ENCODE peak calls at places on chromosomes 5 and 9, in five cellular contexts. T, U, R, I and B are unnamed samples.

GRCh38 chr5:36013182-36013581 is 22.0 kb upstream of the UGT3A1 start:
- DNase-seq in T (no peak), U (no peak), R (no peak), I (no peak), B (no peak)

GRCh38 chr5:43042176-43042625 is 2.1 kb upstream of the ANXA2R start:
- DNase-seq in T (peak), U (peak), R (peak), I (no peak), B (peak)

GRCh38 chr5:176810084-176810597 is at the start of gene UNC5A:
- DNase-seq in T (peak), U (peak), R (no peak), I (no peak), B (peak)

GRCh38 chr9:23841304-23841703 is 15.3 kb upstream of the ELAVL2 start:
- DNase-seq in T (no peak), U (no peak), R (no peak), I (no peak), B (no peak)

GRCh38 chr5:36880761-36881160 is 4.2 kb downstream of the NIPBL start:
- DNase-seq in T (peak), U (no peak), R (no peak), I (no peak), B (no peak)

GRCh38 chr5:103849934-103850333 is 287.3 kb upstream of the NUDT12 start:
- DNase-seq in T (peak), U (peak), R (no peak), I (peak), B (peak)

GRCh38 chr5:153672347-153673090 is 182.0 kb downstream of the GRIA1 start:
- DNase-seq in T (peak), U (no peak), R (no peak), I (no peak), B (no peak)

GRCh38 chr5:118551031-118551430 is 437.3 kb downstream of the DTWD2 start:
- DNase-seq in T (peak), U (no peak), R (no peak), I (no peak), B (no peak)

GRCh38 chr5:56110646-56111403 is 116.1 kb upstream of the IL6ST start:
- DNase-seq in T (no peak), U (no peak), R (no peak), I (no peak), B (no peak)

GRCh38 chr5:537621-538071 is 13.4 kb upstream of the SLC9A3 start:
- DNase-seq in T (no peak), U (no peak), R (peak), I (no peak), B (no peak)

GRCh38 chr9:128552744-128553221 is 396 bp downstream of the SPTAN1 start:
- DNase-seq in T (peak), U (peak), R (peak), I (peak), B (peak)

GRCh38 chr5:30156156-30156555 is 1037.3 kb upstream of the CDH6 start:
- DNase-seq in T (peak), U (peak), R (no peak), I (peak), B (no peak)

GRCh38 chr9:97703437-97704326 is 6.5 kb upstream of the XPA start:
- DNase-seq in T (peak), U (peak), R (no peak), I (peak), B (peak)

GRCh38 chr9:135555910-135556309 is 5.6 kb upstream of the PAEP start:
- DNase-seq in T (no peak), U (no peak), R (no peak), I (no peak), B (no peak)

GRCh38 chr5:175867587-175868347 is 3.6 kb upstream of the CPLX2 start:
- DNase-seq in T (peak), U (peak), R (no peak), I (peak), B (peak)

GRCh38 chr9:81534138-81534865 is 155.0 kb downstream of the TLE1 start:
- DNase-seq in T (no peak), U (peak), R (no peak), I (no peak), B (no peak)

GRCh38 chr9:91145496-91145895 is 216.2 kb downstream of the AUH start:
- DNase-seq in T (no peak), U (no peak), R (no peak), I (no peak), B (no peak)

GRCh38 chr5:177429248-177430045 is 3.0 kb downstream of the GRK6 start:
- DNase-seq in T (no peak), U (no peak), R (no peak), I (no peak), B (no peak)

DNA sequence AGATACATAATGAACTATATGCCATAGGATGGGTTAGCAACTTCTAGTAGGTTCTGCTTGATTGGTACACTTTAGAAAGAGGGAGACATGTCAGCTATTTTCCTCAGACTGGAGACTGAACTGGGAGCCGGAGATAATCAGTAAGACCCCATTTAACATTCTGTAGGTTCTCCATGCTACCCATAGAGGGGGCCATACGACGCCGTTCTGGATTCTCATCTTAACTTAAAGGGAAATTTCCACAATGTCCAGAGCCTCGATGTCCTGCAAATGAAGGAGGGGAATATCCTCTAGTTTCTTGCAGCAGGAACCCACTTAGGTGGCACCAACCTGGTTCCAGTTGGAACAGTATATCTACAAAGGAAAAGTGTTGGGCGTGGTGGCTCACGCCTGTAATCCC is 22.3 kb upstream of the NPM1 start:
- DNase-seq in T (no peak), U (no peak), R (no peak), I (no peak), B (no peak)
- TF ChIP-seq CTCF in T (no peak), U (peak), R (peak), I (no peak), B (peak)

GRCh38 chr9:34254966-34255825 is 73.9 kb downstream of the KIF24 start:
- DNase-seq in T (no peak), U (peak), R (no peak), I (no peak), B (no peak)

GRCh38 chr9:34256987-34257585 is 72.0 kb downstream of the KIF24 start:
- DNase-seq in T (no peak), U (no peak), R (no peak), I (no peak), B (no peak)

GRCh38 chr9:34253460-34253837 is 74.6 kb downstream of the UBAP1 start:
- DNase-seq in T (peak), U (peak), R (no peak), I (no peak), B (no peak)

GRCh38 chr9:34254141-34254913 is 74.7 kb downstream of the KIF24 start:
- DNase-seq in T (peak), U (peak), R (no peak), I (peak), B (peak)

DNA sequence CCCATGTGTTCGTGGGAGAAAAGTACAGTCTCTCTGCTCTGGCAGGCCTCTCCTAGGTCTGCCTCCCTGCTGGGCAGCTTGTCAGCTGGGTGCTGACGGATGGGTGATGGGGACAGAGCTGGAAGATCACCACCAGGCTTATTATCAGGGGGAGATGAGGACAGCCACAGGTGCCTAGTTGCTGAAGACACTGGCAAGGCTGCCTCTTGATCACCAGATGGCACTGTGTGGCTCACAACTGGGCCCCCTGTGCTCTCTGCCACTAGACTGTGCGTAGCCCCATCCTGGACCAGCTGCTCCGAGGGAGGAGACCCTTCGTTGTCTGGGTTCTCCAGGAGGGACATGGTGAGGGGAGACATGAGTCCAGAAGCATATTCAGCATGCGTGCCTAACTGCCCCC is 73.0 kb downstream of the KIF24 start:
- DNase-seq in T (no peak), U (peak), R (no peak), I (no peak), B (no peak)
- TF ChIP-seq CTCF in T (no peak), U (peak), R (no peak), I (no peak), B (no peak)

DNA sequence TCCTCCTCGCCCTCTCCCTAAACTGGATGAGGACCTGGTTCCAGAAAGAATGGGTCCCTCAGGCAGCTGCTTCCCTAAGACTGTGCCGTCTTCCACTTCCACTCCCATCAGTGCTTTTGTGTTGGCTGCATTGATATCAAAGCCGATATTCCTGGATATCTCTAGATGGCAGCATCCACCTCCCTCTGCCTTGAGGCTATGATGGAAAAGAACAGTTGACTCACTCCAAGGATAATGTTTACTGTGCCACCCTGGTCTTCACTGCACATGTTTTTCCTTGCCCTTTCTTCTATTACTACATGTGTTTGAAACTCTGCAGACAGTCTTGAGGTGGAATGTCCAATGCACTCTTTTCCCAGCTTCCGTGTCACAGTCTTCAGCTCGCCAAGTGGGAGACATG is 211.6 kb downstream of the MAST4 start:
- DNase-seq in T (peak), U (peak), R (no peak), I (peak), B (peak)
- TF ChIP-seq CTCF in T (peak), U (peak), R (no peak), I (peak), B (peak)

GRCh38 chr5:92401492-92401891 is 1018.4 kb upstream of the ARRDC3 start:
- DNase-seq in T (no peak), U (no peak), R (no peak), I (no peak), B (no peak)
- TF ChIP-seq CTCF in T (no peak), U (no peak), R (no peak), I (no peak), B (no peak)

GRCh38 chr5:76583163-76584047 is 39.8 kb downstream of the F2RL2 start:
- DNase-seq in T (peak), U (peak), R (no peak), I (peak), B (no peak)
- TF ChIP-seq CTCF in T (peak), U (peak), R (peak), I (peak), B (peak)

DNA sequence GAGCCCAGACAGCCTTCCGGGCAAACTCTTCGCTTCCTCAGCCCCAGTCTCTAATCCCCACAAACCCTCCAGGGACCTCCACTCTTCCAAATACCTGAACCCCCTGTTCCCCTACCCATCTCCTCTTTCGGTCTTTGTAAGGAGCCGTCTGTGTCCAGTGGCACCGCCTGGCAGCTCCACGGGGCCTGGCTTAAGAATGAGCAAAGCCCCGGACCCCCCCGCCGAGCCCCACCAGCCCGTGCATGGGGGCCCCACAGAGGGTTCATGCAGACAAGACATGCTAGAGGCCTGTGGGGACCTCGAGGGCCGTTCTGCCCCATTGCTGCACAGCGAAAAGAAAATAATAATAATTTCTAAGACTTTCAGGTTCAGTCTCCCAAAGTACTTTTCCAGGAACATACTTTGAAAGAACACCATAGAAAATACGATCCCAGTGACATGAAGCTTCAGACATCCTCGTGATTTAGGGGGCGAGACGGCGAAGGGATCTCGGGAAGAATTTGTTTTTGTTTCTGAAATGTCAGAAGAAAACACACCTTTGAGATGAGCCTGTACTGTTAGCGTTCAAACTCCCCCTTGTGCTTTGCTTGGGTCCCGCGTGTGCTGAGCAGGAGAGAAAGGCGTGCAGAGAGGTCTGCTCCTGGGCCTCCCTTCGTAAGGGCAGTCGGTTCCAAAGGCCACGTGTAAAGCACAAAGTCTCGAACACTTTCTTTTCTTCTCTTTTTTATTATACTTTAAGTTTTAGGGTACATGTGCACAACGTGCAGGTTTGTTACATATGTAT is 49.2 kb downstream of the IRX2 start:
- DNase-seq in T (no peak), U (no peak), R (no peak), I (no peak), B (no peak)
- TF ChIP-seq CTCF in T (no peak), U (no peak), R (no peak), I (no peak), B (no peak)

GRCh38 chr5:141186897-141187512 is at the start of gene PCDHB9:
- DNase-seq in T (peak), U (peak), R (no peak), I (no peak), B (peak)

GRCh38 chr5:141196363-141196762 is 3.1 kb upstream of the PCDHB11 start:
- DNase-seq in T (no peak), U (no peak), R (no peak), I (no peak), B (no peak)

GRCh38 chr5:141192110-141192725 is at the start of gene PCDHB10:
- DNase-seq in T (peak), U (peak), R (no peak), I (no peak), B (peak)
- TF ChIP-seq CTCF in T (peak), U (peak), R (no peak), I (peak), B (no peak)

GRCh38 chr5:60161340-60161934 is 267.9 kb upstream of the PDE4D start:
- DNase-seq in T (peak), U (peak), R (no peak), I (peak), B (peak)
- TF ChIP-seq CTCF in T (peak), U (peak), R (peak), I (peak), B (peak)

GRCh38 chr5:141825836-141826560 is 52.2 kb downstream of the PCDH1 start:
- DNase-seq in T (peak), U (peak), R (no peak), I (no peak), B (no peak)
- TF ChIP-seq CTCF in T (peak), U (peak), R (no peak), I (no peak), B (peak)